ENCODE peak calls at places on chromosomes 6 and 20, in five cellular contexts. One of them, this sample, is unnamed.

GRCh38 chr6:119739776-119740175 is 390.2 kb upstream of the MAN1A1 start:
- DNase-seq in stimulated activated CD4-positive, alpha-beta T cell treated with anti-CD3 and anti-CD28 coated beads, Interleukin-12 subunit alpha, Interleukin-12 subunit beta, amount 100 ng/mL, for 48 hours: no peak
- DNase-seq in effector memory CD8-positive, alpha-beta T cell: no peak
- DNase-seq in fibroblast of the aortic adventitia: no peak
- DNase-seq in activated effector memory CD4-positive, alpha-beta T cell treated with anti-CD3 and anti-CD28 coated beads, Interleukin-2, amount 50 U/mL, for 16 hours: no peak
- DNase-seq in this sample: no peak

GRCh38 chr20:21104921-21105320 is 1.2 kb downstream of the LINC00237 start:
- DNase-seq in stimulated activated CD4-positive, alpha-beta T cell treated with anti-CD3 and anti-CD28 coated beads, Interleukin-12 subunit alpha, Interleukin-12 subunit beta, amount 100 ng/mL, for 48 hours: no peak
- DNase-seq in effector memory CD8-positive, alpha-beta T cell: no peak
- DNase-seq in fibroblast of the aortic adventitia: no peak
- DNase-seq in activated effector memory CD4-positive, alpha-beta T cell treated with anti-CD3 and anti-CD28 coated beads, Interleukin-2, amount 50 U/mL, for 16 hours: no peak
- DNase-seq in this sample: peak

GRCh38 chr6:5125152-5126006 is 40.2 kb downstream of the PPP1R3G start:
- DNase-seq in stimulated activated CD4-positive, alpha-beta T cell treated with anti-CD3 and anti-CD28 coated beads, Interleukin-12 subunit alpha, Interleukin-12 subunit beta, amount 100 ng/mL, for 48 hours: no peak
- DNase-seq in effector memory CD8-positive, alpha-beta T cell: no peak
- DNase-seq in fibroblast of the aortic adventitia: peak
- DNase-seq in activated effector memory CD4-positive, alpha-beta T cell treated with anti-CD3 and anti-CD28 coated beads, Interleukin-2, amount 50 U/mL, for 16 hours: no peak
- DNase-seq in this sample: peak

GRCh38 chr6:111950661-111951426 is 77.6 kb upstream of the FYN start:
- DNase-seq in stimulated activated CD4-positive, alpha-beta T cell treated with anti-CD3 and anti-CD28 coated beads, Interleukin-12 subunit alpha, Interleukin-12 subunit beta, amount 100 ng/mL, for 48 hours: no peak
- DNase-seq in effector memory CD8-positive, alpha-beta T cell: no peak
- DNase-seq in fibroblast of the aortic adventitia: peak
- DNase-seq in activated effector memory CD4-positive, alpha-beta T cell treated with anti-CD3 and anti-CD28 coated beads, Interleukin-2, amount 50 U/mL, for 16 hours: no peak
- DNase-seq in this sample: no peak

GRCh38 chr6:105178110-105178509 is 1.7 kb downstream of the POPDC3 start:
- DNase-seq in stimulated activated CD4-positive, alpha-beta T cell treated with anti-CD3 and anti-CD28 coated beads, Interleukin-12 subunit alpha, Interleukin-12 subunit beta, amount 100 ng/mL, for 48 hours: no peak
- DNase-seq in effector memory CD8-positive, alpha-beta T cell: no peak
- DNase-seq in fibroblast of the aortic adventitia: peak
- DNase-seq in activated effector memory CD4-positive, alpha-beta T cell treated with anti-CD3 and anti-CD28 coated beads, Interleukin-2, amount 50 U/mL, for 16 hours: no peak
- DNase-seq in this sample: no peak

GRCh38 chr6:42300701-42301100 is 83.0 kb upstream of the MRPS10 start:
- DNase-seq in stimulated activated CD4-positive, alpha-beta T cell treated with anti-CD3 and anti-CD28 coated beads, Interleukin-12 subunit alpha, Interleukin-12 subunit beta, amount 100 ng/mL, for 48 hours: no peak
- DNase-seq in effector memory CD8-positive, alpha-beta T cell: no peak
- DNase-seq in fibroblast of the aortic adventitia: no peak
- DNase-seq in activated effector memory CD4-positive, alpha-beta T cell treated with anti-CD3 and anti-CD28 coated beads, Interleukin-2, amount 50 U/mL, for 16 hours: no peak
- DNase-seq in this sample: peak

GRCh38 chr6:54335871-54336270 is 27.6 kb downstream of the TINAG start:
- DNase-seq in stimulated activated CD4-positive, alpha-beta T cell treated with anti-CD3 and anti-CD28 coated beads, Interleukin-12 subunit alpha, Interleukin-12 subunit beta, amount 100 ng/mL, for 48 hours: no peak
- DNase-seq in effector memory CD8-positive, alpha-beta T cell: no peak
- DNase-seq in fibroblast of the aortic adventitia: peak
- DNase-seq in activated effector memory CD4-positive, alpha-beta T cell treated with anti-CD3 and anti-CD28 coated beads, Interleukin-2, amount 50 U/mL, for 16 hours: no peak
- DNase-seq in this sample: no peak

GRCh38 chr20:41180599-41181333 is 43.4 kb downstream of the PLCG1 start:
- DNase-seq in stimulated activated CD4-positive, alpha-beta T cell treated with anti-CD3 and anti-CD28 coated beads, Interleukin-12 subunit alpha, Interleukin-12 subunit beta, amount 100 ng/mL, for 48 hours: no peak
- DNase-seq in effector memory CD8-positive, alpha-beta T cell: no peak
- DNase-seq in fibroblast of the aortic adventitia: no peak
- DNase-seq in activated effector memory CD4-positive, alpha-beta T cell treated with anti-CD3 and anti-CD28 coated beads, Interleukin-2, amount 50 U/mL, for 16 hours: peak
- DNase-seq in this sample: peak

GRCh38 chr6:28354688-28355554 is 5.2 kb downstream of the ZKSCAN3 start:
- DNase-seq in stimulated activated CD4-positive, alpha-beta T cell treated with anti-CD3 and anti-CD28 coated beads, Interleukin-12 subunit alpha, Interleukin-12 subunit beta, amount 100 ng/mL, for 48 hours: no peak
- DNase-seq in effector memory CD8-positive, alpha-beta T cell: no peak
- DNase-seq in fibroblast of the aortic adventitia: no peak
- DNase-seq in activated effector memory CD4-positive, alpha-beta T cell treated with anti-CD3 and anti-CD28 coated beads, Interleukin-2, amount 50 U/mL, for 16 hours: no peak
- DNase-seq in this sample: no peak

GRCh38 chr20:44115762-44116644 is 71.0 kb downstream of the JPH2 start:
- DNase-seq in stimulated activated CD4-positive, alpha-beta T cell treated with anti-CD3 and anti-CD28 coated beads, Interleukin-12 subunit alpha, Interleukin-12 subunit beta, amount 100 ng/mL, for 48 hours: no peak
- DNase-seq in effector memory CD8-positive, alpha-beta T cell: no peak
- DNase-seq in fibroblast of the aortic adventitia: no peak
- DNase-seq in activated effector memory CD4-positive, alpha-beta T cell treated with anti-CD3 and anti-CD28 coated beads, Interleukin-2, amount 50 U/mL, for 16 hours: no peak
- DNase-seq in this sample: peak

GRCh38 chr6:19535351-19535750 is 301.8 kb upstream of the ID4 start:
- DNase-seq in stimulated activated CD4-positive, alpha-beta T cell treated with anti-CD3 and anti-CD28 coated beads, Interleukin-12 subunit alpha, Interleukin-12 subunit beta, amount 100 ng/mL, for 48 hours: no peak
- DNase-seq in effector memory CD8-positive, alpha-beta T cell: no peak
- DNase-seq in fibroblast of the aortic adventitia: no peak
- DNase-seq in activated effector memory CD4-positive, alpha-beta T cell treated with anti-CD3 and anti-CD28 coated beads, Interleukin-2, amount 50 U/mL, for 16 hours: no peak
- DNase-seq in this sample: no peak

GRCh38 chr6:101477436-101477835 is 83.9 kb downstream of the GRIK2 start:
- DNase-seq in stimulated activated CD4-positive, alpha-beta T cell treated with anti-CD3 and anti-CD28 coated beads, Interleukin-12 subunit alpha, Interleukin-12 subunit beta, amount 100 ng/mL, for 48 hours: no peak
- DNase-seq in effector memory CD8-positive, alpha-beta T cell: no peak
- DNase-seq in fibroblast of the aortic adventitia: no peak
- DNase-seq in activated effector memory CD4-positive, alpha-beta T cell treated with anti-CD3 and anti-CD28 coated beads, Interleukin-2, amount 50 U/mL, for 16 hours: no peak
- DNase-seq in this sample: no peak

This sample was measured in endodermal cell.